ENCODE peak calls at places on chromosome 3, in ten cellular contexts. I, R, E, S, C, Z, X, V, L and O are unnamed samples.
A peak's percentile ranks its signal among the peaks of the same experiment; 100 is the strongest.

GRCh38 chr3:158679547-158680000 is 7.1 kb upstream of the LXN start:
- DNase-seq in I (no peak), R (no peak), E (no peak), S (no peak), C (no peak), Z (no peak), X (peak; percentile 36), V (no peak), L (no peak), O (no peak)

GRCh38 chr3:7333125-7333524 is 472.2 kb downstream of the GRM7 start:
- DNase-seq in I (no peak), R (no peak), E (no peak), S (no peak), C (peak; percentile 52), Z (no peak), X (no peak), V (no peak), L (no peak), O (no peak)

GRCh38 chr3:146747928-146748327 is 142.8 kb upstream of the PLSCR5 start:
- DNase-seq in I (no peak), R (no peak), E (no peak), S (peak; percentile 47), C (no peak), Z (no peak), X (peak; percentile 8), V (no peak), L (no peak), O (no peak)

GRCh38 chr3:125075738-125076137 is 19.9 kb upstream of the HEG1 start:
- DNase-seq in I (no peak), R (no peak), E (no peak), S (no peak), C (no peak), Z (no peak), X (no peak), V (no peak), L (no peak), O (no peak)

GRCh38 chr3:44993471-44994205 is 17.6 kb downstream of the EXOSC7 start:
- DNase-seq in I (no peak), R (no peak), E (no peak), S (no peak), C (no peak), Z (no peak), X (peak; percentile 92), V (no peak), L (no peak), O (no peak)

GRCh38 chr3:98513136-98513535 is 9.6 kb downstream of the CLDND1 start:
- DNase-seq in I (no peak), R (no peak), E (no peak), S (no peak), C (no peak), Z (no peak), X (peak; percentile 99), V (no peak), L (peak; percentile 40), O (peak; percentile 19)

GRCh38 chr3:15313461-15313860 is 18.9 kb downstream of the SH3BP5 start:
- DNase-seq in I (peak; percentile 64), R (no peak), E (no peak), S (no peak), C (no peak), Z (no peak), X (no peak), V (no peak), L (no peak), O (no peak)

GRCh38 chr3:178198329-178198728 is 337.9 kb upstream of the KCNMB2 start:
- DNase-seq in I (no peak), R (no peak), E (no peak), S (no peak), C (no peak), Z (no peak), X (peak; percentile 33), V (no peak), L (no peak), O (no peak)

GRCh38 chr3:27025718-27026117 is 343.5 kb downstream of the NEK10 start:
- DNase-seq in I (no peak), R (no peak), E (no peak), S (no peak), C (peak; percentile 33), Z (no peak), X (no peak), V (no peak), L (no peak), O (no peak)

GRCh38 chr3:59866076-59866475 is 816.3 kb upstream of the CFAP20DC start:
- DNase-seq in I (no peak), R (no peak), E (no peak), S (no peak), C (no peak), Z (no peak), X (peak; percentile 49), V (no peak), L (no peak), O (no peak)